ENCODE peak calls at places on chromosome 11, in nine cellular contexts. Z is stimulated activated CD4-positive, alpha-beta T cell treated with anti-CD3 and anti-CD28 coated beads, Interleukin-4, amount 100 ng/mL, for 4 hours; V is lower lobe of right lung; A is tibial artery; C is NCI-H1105; U is SK-MEL-5; T is GM23248; B is mucosa of descending colon; E is GM03348. O is an unnamed sample.

GRCh38 chr11:57675176-57675941 is 7.4 kb downstream of the ZDHHC5 start:
- DNase-seq in A (no peak), C (no peak), Z (no peak), U (no peak), B (no peak), V (no peak), T (no peak), E (no peak), O (no peak)

GRCh38 chr11:44813401-44813800 is 86.6 kb downstream of the TSPAN18 start:
- DNase-seq in V (no peak), T (no peak), A (no peak), B (no peak), E (no peak), Z (no peak), C (no peak), U (no peak), O (no peak)

GRCh38 chr11:19646921-19647320 is 65.7 kb upstream of the NAV2 start:
- DNase-seq in U (no peak), Z (no peak), A (peak), T (peak), B (no peak), V (no peak), E (peak), C (no peak), O (peak)

GRCh38 chr11:7582338-7582985 is 68.7 kb downstream of the PPFIBP2 start:
- DNase-seq in T (peak), C (no peak), U (no peak), B (no peak), Z (no peak), V (no peak), A (peak), E (no peak), O (no peak)

GRCh38 chr11:118644496-118644895 is 35.0 kb downstream of the TREH start:
- DNase-seq in T (no peak), U (no peak), A (no peak), V (no peak), E (no peak), C (no peak), B (no peak), Z (no peak), O (no peak)

GRCh38 chr11:71130106-71130505 is 122.3 kb downstream of the SHANK2 start:
- DNase-seq in T (no peak), U (no peak), V (no peak), Z (no peak), E (no peak), B (no peak), A (no peak), C (no peak), O (no peak)

GRCh38 chr11:114610984-114611944 is 15.7 kb upstream of the NXPE4 start:
- DNase-seq in B (no peak), E (no peak), A (no peak), T (peak), Z (no peak), V (no peak), C (no peak), U (no peak), O (no peak)

GRCh38 chr11:42770444-42771065 is 541.2 kb upstream of the API5 start:
- DNase-seq in Z (no peak), B (no peak), U (peak), A (no peak), T (peak), C (peak), E (peak), V (no peak), O (peak)

GRCh38 chr11:94283678-94284077 is 20.7 kb upstream of the IZUMO1R start:
- DNase-seq in Z (no peak), V (no peak), T (no peak), E (no peak), U (no peak), B (no peak), A (no peak), C (peak), O (no peak)

GRCh38 chr11:126482586-126483108 is 127.2 kb downstream of the ST3GAL4 start:
- DNase-seq in B (peak), Z (no peak), U (no peak), T (peak), A (no peak), C (no peak), V (no peak), E (no peak), O (no peak)

GRCh38 chr11:48900131-48900800 is 83.4 kb downstream of the TRIM51G start:
- DNase-seq in B (peak), U (no peak), A (no peak), T (no peak), E (no peak), V (peak), C (no peak), Z (no peak), O (no peak)

GRCh38 chr11:63491240-63491587 is 247 bp upstream of the PLAAT5 start:
- DNase-seq in E (no peak), A (no peak), Z (no peak), U (no peak), B (no peak), V (no peak), T (no peak), C (no peak), O (no peak)

GRCh38 chr11:8814923-8815240 is 96.1 kb upstream of the AKIP1 start:
- DNase-seq in C (no peak), T (peak), B (no peak), Z (no peak), A (no peak), V (no peak), U (peak), E (peak), O (peak)

GRCh38 chr11:1760351-1761109 is 3.2 kb downstream of the CTSD start:
- DNase-seq in T (peak), C (no peak), B (peak), U (no peak), A (peak), E (no peak), Z (no peak), V (peak), O (peak)

GRCh38 chr11:94708176-94708575 is 60.0 kb upstream of the AMOTL1 start:
- DNase-seq in C (no peak), U (no peak), A (no peak), Z (no peak), B (no peak), V (no peak), T (no peak), E (no peak), O (no peak)

GRCh38 chr11:126917531-126918204 is 82.9 kb downstream of the KIRREL3 start:
- DNase-seq in C (no peak), V (no peak), T (peak), B (no peak), U (no peak), A (no peak), Z (no peak), E (peak), O (peak)

GRCh38 chr11:31818874-31819331 is 7.8 kb upstream of the PAX6 start:
- DNase-seq in Z (no peak), U (no peak), C (no peak), A (no peak), V (no peak), T (no peak), B (no peak), E (no peak), O (no peak)

GRCh38 chr11:92528051-92528450 is 303.4 kb downstream of the FAT3 start:
- DNase-seq in V (no peak), B (no peak), C (no peak), U (no peak), A (no peak), T (peak), E (peak), Z (no peak), O (no peak)

GRCh38 chr11:15665368-15665871 is 550.7 kb downstream of the INSC start:
- DNase-seq in C (no peak), V (no peak), Z (no peak), E (no peak), B (no peak), U (no peak), A (no peak), T (no peak), O (no peak)

GRCh38 chr11:33944693-33945424 is 53.0 kb upstream of the LMO2 start:
- DNase-seq in V (no peak), Z (no peak), C (no peak), E (no peak), T (no peak), B (no peak), U (no peak), A (no peak), O (no peak)

GRCh38 chr11:120243221-120243620 is 3.3 kb downstream of the POU2F3 start:
- DNase-seq in B (no peak), Z (no peak), C (no peak), U (no peak), E (no peak), A (no peak), V (no peak), T (no peak), O (no peak)

GRCh38 chr11:64102005-64102738 is 63.7 kb downstream of the MACROD1 start:
- DNase-seq in E (no peak), V (no peak), U (no peak), A (no peak), C (no peak), B (no peak), T (no peak), Z (no peak), O (no peak)

GRCh38 chr11:122360875-122361274 is 244.9 kb upstream of the BLID start:
- DNase-seq in T (no peak), C (no peak), U (peak), V (no peak), Z (no peak), E (no peak), B (no peak), A (no peak), O (no peak)

GRCh38 chr11:32888805-32889204 is 3.8 kb upstream of the QSER1 start:
- DNase-seq in V (no peak), T (peak), Z (no peak), C (no peak), B (no peak), A (no peak), E (peak), U (no peak), O (no peak)

GRCh38 chr11:31977343-31977742 is 113.5 kb upstream of the RCN1 start:
- DNase-seq in T (no peak), A (no peak), B (no peak), V (no peak), E (no peak), U (no peak), Z (no peak), C (no peak), O (no peak)

GRCh38 chr11:19597194-19597593 is 115.4 kb upstream of the NAV2 start:
- DNase-seq in Z (no peak), E (peak), V (no peak), T (peak), B (no peak), C (no peak), U (peak), A (no peak), O (peak)

GRCh38 chr11:35134403-35135126 is 4.4 kb upstream of the CD44 start:
- DNase-seq in A (no peak), U (no peak), C (no peak), V (no peak), T (peak), E (peak), B (no peak), Z (no peak), O (no peak)